ENCODE peak calls at places on chromosome 21, in eight cellular contexts. F is spleen; T is tibial nerve; W is AG04450; N is CD8-positive, alpha-beta T cell; U is AG04449; I is IMR-90; J is fibroblast of mammary gland. L is an unnamed sample.

GRCh38 chr21:36980280-36981048 is 14.0 kb upstream of the HLCS start:
- DNase-seq in F (peak; percentile 80), T (no peak), W (no peak), N (no peak), U (no peak), I (no peak), J (peak; percentile 27), L (peak; percentile 35)

GRCh38 chr21:46667735-46668380 is 32.4 kb downstream of the PRMT2 start:
- DNase-seq in F (no peak), T (no peak), W (no peak), N (no peak), U (no peak), I (peak; percentile 17), J (peak; percentile 27), L (peak; percentile 18)

GRCh38 chr21:35303085-35303484 is 254.0 kb upstream of the RUNX1 start:
- DNase-seq in F (no peak), T (no peak), W (peak; percentile 66), N (no peak), U (peak; percentile 88), I (peak; percentile 93), J (peak; percentile 96), L (peak; percentile 90)

GRCh38 chr21:30306821-30307330 is 13.2 kb downstream of the KRTAP26-1 start:
- DNase-seq in F (no peak), T (no peak), W (no peak), N (no peak), U (no peak), I (no peak), J (no peak), L (no peak)

GRCh38 chr21:21046063-21046462 is 47.9 kb downstream of the NCAM2 start:
- DNase-seq in F (no peak), T (no peak), W (no peak), N (no peak), U (no peak), I (no peak), J (no peak), L (no peak)

GRCh38 chr21:28444131-28444530 is 548.5 kb downstream of the LTN1 start:
- DNase-seq in F (no peak), T (no peak), W (no peak), N (no peak), U (no peak), I (peak; percentile 38), J (peak; percentile 49), L (no peak)

GRCh38 chr21:21109736-21110135 is 111.5 kb downstream of the NCAM2 start:
- DNase-seq in F (no peak), T (no peak), W (no peak), N (no peak), U (no peak), I (no peak), J (no peak), L (no peak)

GRCh38 chr21:29078884-29079765 is 5.7 kb upstream of the CCT8 start:
- DNase-seq in F (no peak), T (peak; percentile 40), W (no peak), N (no peak), U (no peak), I (no peak), J (peak; percentile 31), L (no peak)

GRCh38 chr21:44089001-44089911 is 17.9 kb upstream of the PWP2 start:
- DNase-seq in F (peak; percentile 88), T (no peak), W (no peak), N (no peak), U (no peak), I (no peak), J (no peak), L (no peak)

GRCh38 chr21:42513985-42514882 is 582 bp downstream of the SLC37A1 start:
- DNase-seq in F (peak; percentile 91), T (no peak), W (no peak), N (no peak), U (no peak), I (no peak), J (no peak), L (no peak)

GRCh38 chr21:32826317-32827167 is 55.0 kb upstream of the PAXBP1 start:
- DNase-seq in F (no peak), T (peak; percentile 32), W (peak; percentile 20), N (no peak), U (no peak), I (peak; percentile 63), J (peak; percentile 74), L (peak; percentile 55)

GRCh38 chr21:42983102-42983501 is 8.7 kb downstream of the PKNOX1 start:
- DNase-seq in F (no peak), T (no peak), W (no peak), N (no peak), U (no peak), I (peak; percentile 57), J (no peak), L (no peak)

GRCh38 chr21:34052171-34052570 is 21.2 kb upstream of the MRPS6 start:
- DNase-seq in F (no peak), T (no peak), W (no peak), N (no peak), U (no peak), I (no peak), J (no peak), L (no peak)

GRCh38 chr21:33767236-33767635 is 124.9 kb downstream of the ITSN1 start:
- DNase-seq in F (no peak), T (no peak), W (no peak), N (no peak), U (no peak), I (peak; percentile 46), J (peak; percentile 58), L (peak; percentile 76)

GRCh38 chr21:35225573-35225972 is 176.5 kb upstream of the RUNX1 start:
- DNase-seq in F (no peak), T (no peak), W (no peak), N (no peak), U (no peak), I (no peak), J (no peak), L (no peak)

GRCh38 chr21:32916088-32916487 is 109.6 kb upstream of the OLIG2 start:
- DNase-seq in F (no peak), T (no peak), W (no peak), N (no peak), U (no peak), I (no peak), J (no peak), L (no peak)

GRCh38 chr21:17461014-17461413 is 51.8 kb upstream of the CXADR start:
- DNase-seq in F (no peak), T (no peak), W (peak; percentile 61), N (no peak), U (peak; percentile 44), I (peak; percentile 92), J (peak; percentile 93), L (peak; percentile 87)

DNA sequence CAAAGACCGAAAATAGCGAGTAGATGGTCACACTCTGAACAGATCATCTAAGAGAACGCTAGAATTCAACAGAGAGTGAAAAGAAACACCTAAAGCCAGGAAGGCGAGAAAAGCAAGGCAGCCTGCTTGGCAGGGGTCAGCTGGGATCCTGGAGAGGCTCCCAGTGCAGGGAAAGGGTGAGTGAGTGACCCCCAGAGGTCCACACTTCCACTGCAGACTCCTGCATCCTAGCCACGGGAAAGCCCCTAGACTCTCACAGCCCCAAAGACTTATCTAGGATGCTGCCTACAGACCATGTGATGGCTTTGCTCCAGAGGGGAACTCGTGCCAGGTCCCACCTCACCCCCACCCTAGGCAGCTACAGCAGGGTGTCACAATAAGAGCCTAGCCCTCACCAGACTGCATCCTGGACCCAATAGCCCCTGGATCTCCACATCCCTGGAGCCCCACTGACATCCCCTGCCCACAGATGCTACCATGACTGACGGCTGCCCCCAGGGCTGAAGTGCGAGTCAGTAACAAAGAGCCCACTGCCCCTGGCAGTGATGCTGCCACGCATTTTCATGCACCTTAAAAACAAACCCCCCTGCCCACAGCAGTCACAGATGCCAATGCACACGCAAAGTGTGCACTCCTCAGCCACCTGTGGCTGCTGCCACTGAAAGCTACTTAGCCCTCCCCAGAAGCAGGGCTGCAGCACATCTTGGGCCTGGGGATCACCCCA is 62.2 kb downstream of the PSMG1 start:
- DNase-seq in F (no peak), T (no peak), W (no peak), N (no peak), U (no peak), I (no peak), J (no peak), L (no peak)
- TF ChIP-seq CTCF in F (no peak), T (no peak), W (no peak), N (no peak), U (no peak), I (no peak), J (no peak), L (no peak)

DNA sequence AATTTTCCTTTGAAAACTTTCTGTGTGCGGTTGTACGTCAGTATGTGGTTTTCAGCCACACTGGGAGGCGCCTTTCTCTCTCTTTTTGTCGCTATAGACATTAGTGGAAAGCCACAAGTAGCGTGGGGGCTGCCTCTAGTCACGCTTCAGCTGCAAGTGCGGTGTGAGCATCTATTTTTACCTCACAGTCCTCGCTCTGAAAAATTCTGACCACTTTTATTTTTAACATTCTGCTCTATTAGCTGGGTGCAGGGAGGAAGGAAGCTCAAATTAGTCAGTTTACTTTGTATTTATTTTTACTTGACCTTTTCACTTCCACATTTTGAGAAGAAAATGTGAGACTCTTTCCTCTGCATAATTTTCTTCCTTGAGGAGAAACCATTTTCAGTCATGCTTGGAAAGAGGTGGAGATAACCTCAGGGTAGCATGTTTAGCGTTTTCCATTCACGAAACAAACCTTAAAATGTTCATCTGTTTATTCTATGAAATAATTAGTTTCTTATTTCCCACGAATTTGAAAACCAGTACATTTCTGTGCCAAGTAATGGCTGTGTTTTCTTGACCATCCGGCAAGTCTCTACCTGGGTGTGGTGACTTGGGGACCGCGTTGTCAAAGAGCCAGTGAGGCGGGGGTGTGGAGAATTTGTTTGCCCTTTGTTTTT is 35.6 kb downstream of the ADARB1 start:
- DNase-seq in F (no peak), T (no peak), W (no peak), N (no peak), U (no peak), I (no peak), J (no peak), L (no peak)
- H3K4me3 ChIP-seq in F (no peak overlapping the region), T (no peak overlapping the region), W (no peak overlapping the region), N (peak overlapping the region; percentile 51), U (no peak overlapping the region), I (no peak overlapping the region), J (no peak overlapping the region), L (no peak overlapping the region)

DNA sequence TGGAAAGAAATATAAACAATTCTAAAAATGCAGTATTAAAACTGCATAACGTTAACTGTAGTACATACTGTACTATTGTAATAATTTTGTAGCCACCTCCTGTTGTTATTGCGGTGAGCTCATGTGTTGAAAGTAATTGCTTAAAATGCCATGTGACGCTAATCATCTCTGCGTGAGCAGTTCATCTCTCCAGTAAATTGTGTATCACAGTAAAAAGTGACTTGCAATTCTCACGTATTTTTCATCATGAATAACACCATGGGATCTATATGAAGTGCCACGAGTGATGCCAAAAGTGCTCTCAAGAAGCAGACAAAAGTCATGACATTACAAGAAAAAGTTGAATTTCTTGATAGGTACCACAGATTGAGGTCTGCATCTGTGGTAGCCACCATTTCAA is 82.4 kb upstream of the CYYR1 start:
- DNase-seq in F (no peak), T (no peak), W (no peak), N (no peak), U (no peak), I (no peak), J (no peak), L (no peak)
- TF ChIP-seq CTCF in F (no peak), T (no peak), W (no peak), N (no peak), U (no peak), I (no peak), J (no peak), L (no peak)

DNA sequence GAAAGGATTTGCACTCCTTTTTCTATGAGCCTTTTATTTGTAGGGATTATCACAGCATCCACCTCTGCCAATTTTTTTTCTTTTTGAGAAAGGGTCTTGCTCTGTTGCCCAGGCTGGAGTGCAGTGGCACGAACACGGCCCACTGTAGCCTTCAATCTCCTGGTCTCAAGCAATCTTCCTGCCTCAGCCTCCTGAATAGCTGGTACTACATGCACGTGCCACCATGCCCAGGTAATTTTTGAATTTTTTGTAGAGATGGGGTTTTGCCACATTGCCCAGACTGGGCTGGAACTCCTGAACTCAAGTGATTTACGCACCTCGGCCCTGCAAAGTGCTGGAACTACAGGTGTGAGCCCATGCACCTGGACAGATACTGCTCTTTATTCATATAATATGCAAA is 2.1 kb downstream of the SAMSN1 start:
- DNase-seq in F (no peak), T (no peak), W (no peak), N (no peak), U (no peak), I (no peak), J (no peak), L (no peak)
- H3K4me3 ChIP-seq in F (peak overlapping the region; percentile 6), T (peak overlapping the region; percentile 8), W (no peak overlapping the region), N (peak overlapping the region; percentile 6), U (no peak overlapping the region), I (no peak overlapping the region), J (no peak overlapping the region), L (no peak overlapping the region)